ENCODE peak calls at places on chromosomes 4 and X, in ten cellular contexts. B is heart left ventricle; D is CD4-positive, alpha-beta T cell; E is upper lobe of left lung; M is right cardiac atrium; W is activated CD4-positive, alpha-beta T cell treated with anti-CD3 and anti-CD28 coated beads for 36 hours; N is activated CD8-positive, alpha-beta memory T cell treated with anti-CD3 and anti-CD28 coated beads, Interleukin-2, amount 10 ng/mL, durations not matched to agents 7 days and 5 days; I is lower lobe of right lung; C is sciatic nerve; U is aorta. L is an unnamed sample.
A peak's percentile ranks its signal among the peaks of the same experiment; 100 is the strongest.

GRCh38 chrX:54193085-54193484 is 10.0 kb upstream of the FAM120C start:
- ATAC-seq in I (no peak), B (no peak), U (no peak), C (no peak), E (no peak), M (no peak), D (no peak), N (no peak), W (no peak), L (no peak)

GRCh38 chr4:38503689-38504395 is 160.2 kb upstream of the KLF3 start:
- ATAC-seq in C (no peak), D (no peak), U (no peak), W (no peak), I (no peak), M (no peak), B (no peak), E (no peak), N (no peak), L (no peak)

GRCh38 chr4:156169011-156169410 is 215.3 kb upstream of the CTSO start:
- ATAC-seq in C (peak; percentile 55), W (no peak), E (peak; percentile 95), D (no peak), M (peak; percentile 86), N (no peak), I (peak; percentile 62), U (peak; percentile 71), B (peak; percentile 93), L (peak; percentile 39)

GRCh38 chrX:38679695-38680094 is 118.4 kb downstream of the TSPAN7 start:
- ATAC-seq in I (no peak), C (no peak), D (no peak), E (no peak), B (no peak), W (peak; percentile 65), U (no peak), N (no peak), M (no peak), L (no peak)

GRCh38 chrX:56800801-56801200 is 71.8 kb downstream of the NBDY start:
- ATAC-seq in C (no peak), W (peak; percentile 93), M (no peak), N (peak; percentile 84), U (no peak), B (peak; percentile 21), D (peak; percentile 94), E (no peak), I (no peak), L (no peak)

GRCh38 chr4:37982736-37983135 is 22.5 kb downstream of the PTTG2 start:
- ATAC-seq in D (no peak), W (no peak), U (no peak), C (no peak), M (peak; percentile 24), N (no peak), B (peak; percentile 38), E (no peak), I (peak; percentile 55), L (no peak)

GRCh38 chr4:88465653-88466192 is 8.8 kb downstream of the HERC5 start:
- ATAC-seq in N (peak; percentile 20), I (no peak), W (no peak), U (no peak), E (no peak), M (no peak), D (peak; percentile 21), B (no peak), C (no peak), L (no peak)

GRCh38 chr4:147813107-147813773 is 81.4 kb downstream of the ARHGAP10 start:
- ATAC-seq in W (no peak), C (peak; percentile 31), I (no peak), D (no peak), N (no peak), B (peak; percentile 54), M (peak; percentile 41), E (no peak), U (no peak), L (no peak)

GRCh38 chr4:169756971-169757574 is 671 bp downstream of the HPF1 start:
- ATAC-seq in D (peak; percentile 2), N (peak; percentile 25), I (peak; percentile 35), U (no peak), C (no peak), E (peak; percentile 28), W (peak; percentile 17), B (no peak), M (no peak), L (peak; percentile 6)

GRCh38 chr4:6755088-6755753 is 27.3 kb upstream of the KIAA0232 start:
- ATAC-seq in E (no peak), D (no peak), N (no peak), B (peak; percentile 16), I (no peak), W (no peak), C (peak; percentile 85), U (no peak), M (no peak), L (no peak)

GRCh38 chrX:97189668-97190067 is 306.0 kb downstream of the RPA4 start:
- ATAC-seq in D (no peak), W (no peak), M (no peak), I (peak; percentile 92), N (no peak), U (no peak), C (no peak), E (no peak), B (no peak), L (no peak)

GRCh38 chr4:120096508-120097297 is 30.1 kb upstream of the MAD2L1 start:
- ATAC-seq in C (no peak), U (no peak), N (no peak), M (no peak), E (no peak), D (no peak), B (no peak), W (no peak), I (no peak), L (no peak)

GRCh38 chrX:153414838-153415552 is 3.7 kb downstream of the ZFP92 start:
- ATAC-seq in E (peak; percentile 53), I (peak; percentile 53), N (no peak), B (peak; percentile 42), M (peak; percentile 38), D (no peak), C (peak; percentile 72), U (no peak), W (no peak), L (peak; percentile 50)

GRCh38 chr4:151304755-151305154 is 20.6 kb downstream of the SH3D19 start:
- ATAC-seq in W (no peak), E (no peak), N (no peak), C (no peak), U (no peak), M (peak; percentile 45), D (no peak), I (no peak), B (peak; percentile 67), L (no peak)